ENCODE peak calls at places on chromosomes 13 and 19, in four cellular contexts. T is COR-L47, E is A549, P is foreskin fibroblast. S is an unnamed sample.
A peak's percentile ranks its signal among the peaks of the same experiment; 100 is the strongest.

GRCh38 chr13:60519496-60519895 is 122.5 kb downstream of the TDRD3 start:
- DNase-seq in T (no peak), E (no peak), P (no peak), S (no peak)

GRCh38 chr13:77779461-77780272 is 82.2 kb downstream of the SLAIN1 start:
- DNase-seq in T (peak; percentile 48), E (peak; percentile 61), P (no peak), S (no peak)

GRCh38 chr13:111337206-111337605 is 16.8 kb downstream of the TEX29 start:
- DNase-seq in T (no peak), E (no peak), P (peak; percentile 96), S (no peak)

GRCh38 chr13:79541426-79542049 is 60.6 kb downstream of the NDFIP2 start:
- DNase-seq in T (peak; percentile 20), E (peak; percentile 61), P (peak; percentile 30), S (peak; percentile 51)

GRCh38 chr13:29369060-29369743 is 226.3 kb downstream of the SLC7A1 start:
- DNase-seq in T (peak; percentile 2), E (peak; percentile 35), P (peak; percentile 26), S (peak; percentile 10)

GRCh38 chr19:6423499-6424189 is 967 bp downstream of the KHSRP start:
- DNase-seq in T (no peak), E (no peak), P (peak; percentile 44), S (peak; percentile 8)

GRCh38 chr19:14167594-14168138 is 31.3 kb upstream of the ASF1B start:
- DNase-seq in T (no peak), E (no peak), P (no peak), S (no peak)

GRCh38 chr19:12828494-12828893 is 5.9 kb downstream of the RTBDN start:
- DNase-seq in T (peak; percentile 8), E (no peak), P (no peak), S (peak; percentile 5)

GRCh38 chr13:87998081-87998480 is 326.9 kb downstream of the SLITRK5 start:
- DNase-seq in T (no peak), E (no peak), P (no peak), S (no peak)

GRCh38 chr13:109246001-109246400 is 540.4 kb downstream of the IRS2 start:
- DNase-seq in T (no peak), E (no peak), P (no peak), S (no peak)

GRCh38 chr19:4327252-4327876 is 11.3 kb downstream of the STAP2 start:
- DNase-seq in T (no peak), E (peak; percentile 33), P (peak; percentile 65), S (peak; percentile 54)

GRCh38 chr13:67408823-67409222 is 178.7 kb upstream of the PCDH9 start:
- DNase-seq in T (no peak), E (no peak), P (no peak), S (no peak)

GRCh38 chr19:17579523-17580244 is 24.2 kb downstream of the COLGALT1 start:
- DNase-seq in T (no peak), E (peak; percentile 87), P (peak; percentile 36), S (no peak)

GRCh38 chr13:39350461-39350881 is 252.5 kb downstream of the LHFPL6 start:
- DNase-seq in T (no peak), E (no peak), P (no peak), S (peak; percentile 41)

GRCh38 chr13:113612626-113613025 is 28.1 kb downstream of the TFDP1 start:
- DNase-seq in T (no peak), E (no peak), P (no peak), S (no peak)

GRCh38 chr19:47109541-47110375 is 3.8 kb downstream of the ZC3H4 start:
- DNase-seq in T (no peak), E (peak; percentile 60), P (peak; percentile 34), S (peak; percentile 20)

GRCh38 chr13:27408074-27408473 is 16.3 kb upstream of the GTF3A start:
- DNase-seq in T (no peak), E (no peak), P (no peak), S (no peak)

GRCh38 chr19:38482496-38482895 is 49.0 kb downstream of the RYR1 start:
- DNase-seq in T (no peak), E (no peak), P (no peak), S (no peak)

GRCh38 chr13:50290186-50290585 is 274.9 kb downstream of the KCNRG start:
- DNase-seq in T (no peak), E (no peak), P (no peak), S (no peak)

GRCh38 chr19:12374026-12374425 is 8.5 kb upstream of the ZNF442 start:
- DNase-seq in T (no peak), E (no peak), P (no peak), S (no peak)

GRCh38 chr19:29805026-29805925 is 6.5 kb upstream of the CCNE1 start:
- DNase-seq in T (no peak), E (peak; percentile 36), P (peak; percentile 18), S (no peak)